ENCODE peak calls at places on chromosomes 2 and 18, in nine cellular contexts. K is heart right ventricle, J is Peyer's patch, L is brain microvascular endothelial cell, H is lower lobe of right lung, A is fibroblast of lung, G is bronchial epithelial cell, M is thoracic aorta, T is IMR-90. I is an unnamed sample. For H3K27me3, the result is how much of the 10 kb centered on the place peaks cover.

GRCh38 chr2:237863102-237863511 is 3.7 kb downstream of the RAMP1 start:
- DNase-seq in L (no peak), H (no peak), K (no peak), G (no peak), A (no peak), J (no peak), M (no peak), T (no peak), I (peak)

GRCh38 chr2:237998530-237998929 is 31.7 kb downstream of the UBE2F start:
- DNase-seq in K (no peak), T (peak), J (no peak), L (peak), G (no peak), M (no peak), H (no peak), A (peak), I (no peak)

GRCh38 chr2:186052930-186053329 is 314.3 kb downstream of the FSIP2 start:
- DNase-seq in M (no peak), L (no peak), J (no peak), K (no peak), A (no peak), T (no peak), G (no peak), H (no peak), I (no peak)

GRCh38 chr2:133666621-133667020 is 98.4 kb upstream of the NCKAP5 start:
- DNase-seq in H (no peak), K (no peak), M (no peak), T (peak), A (no peak), L (peak), J (no peak), G (peak), I (no peak)

GRCh38 chr18:26813043-26813442 is 52.5 kb downstream of the AQP4 start:
- DNase-seq in H (no peak), M (no peak), J (no peak), T (no peak), L (no peak), A (peak), G (peak), K (no peak), I (no peak)

GRCh38 chr2:165950438-165950837 is 3.1 kb downstream of the TTC21B start:
- DNase-seq in H (no peak), T (no peak), M (no peak), A (no peak), J (no peak), L (no peak), G (no peak), K (no peak), I (no peak)

GRCh38 chr2:217878865-217879595 is 123.8 kb downstream of the TNS1 start:
- DNase-seq in T (no peak), J (no peak), L (no peak), H (no peak), A (no peak), G (no peak), M (no peak), K (no peak), I (no peak)

GRCh38 chr18:68448736-68449135 is 266.2 kb downstream of the TMX3 start:
- DNase-seq in G (peak), L (peak), J (no peak), A (peak), K (no peak), T (peak), H (no peak), M (no peak), I (no peak)

GRCh38 chr2:137192366-137193315 is 427.3 kb downstream of the THSD7B start:
- DNase-seq in H (no peak), M (no peak), A (peak), L (peak), G (peak), T (no peak), K (no peak), J (no peak), I (no peak)

GRCh38 chr18:48600746-48601090 is 61.9 kb downstream of the CTIF start:
- DNase-seq in M (no peak), H (no peak), T (peak), L (peak), K (no peak), G (no peak), J (no peak), A (peak), I (no peak)

GRCh38 chr2:237711458-237712150 is 84.2 kb downstream of the LRRFIP1 start:
- DNase-seq in G (no peak), T (no peak), K (no peak), J (no peak), H (no peak), M (no peak), L (no peak), A (no peak), I (no peak)

GRCh38 chr2:20553580-20553979 is 97.3 kb downstream of the HS1BP3 start:
- DNase-seq in K (no peak), J (no peak), L (no peak), H (no peak), M (no peak), T (no peak), A (no peak), G (no peak), I (no peak)

GRCh38 chr2:67871696-67872320 is 191.0 kb downstream of the C1D start:
- DNase-seq in G (peak), K (no peak), M (peak), J (no peak), A (peak), T (peak), L (peak), H (no peak), I (no peak)

GRCh38 chr18:22314406-22314805 is 103.3 kb downstream of the CTAGE1 start:
- DNase-seq in T (peak), K (no peak), H (no peak), A (peak), J (no peak), L (peak), M (no peak), G (peak), I (no peak)

GRCh38 chr2:8541223-8541622 is 140.6 kb upstream of the ID2 start:
- DNase-seq in J (no peak), G (no peak), A (no peak), M (no peak), H (no peak), L (no peak), T (no peak), K (no peak), I (no peak)

GRCh38 chr2:178449700-178450573 is 1.0 kb downstream of the PRKRA start:
- DNase-seq in K (no peak), A (peak), H (no peak), G (no peak), M (no peak), T (peak), L (no peak), J (no peak), I (no peak)

GRCh38 chr2:121049141-121049540 is 235.9 kb downstream of the TFCP2L1 start:
- DNase-seq in H (no peak), T (no peak), K (no peak), A (no peak), L (no peak), G (no peak), J (no peak), M (no peak), I (no peak)

GRCh38 chr2:241728627-241729026 is 5.8 kb upstream of the D2HGDH start:
- DNase-seq in K (peak), T (no peak), A (no peak), H (peak), M (no peak), L (no peak), J (no peak), G (no peak), I (peak)

GRCh38 chr2:31770718-31771117 is 190.0 kb upstream of the SRD5A2 start:
- DNase-seq in A (no peak), M (no peak), L (no peak), J (no peak), H (no peak), G (no peak), T (no peak), K (no peak), I (no peak)

DNA sequence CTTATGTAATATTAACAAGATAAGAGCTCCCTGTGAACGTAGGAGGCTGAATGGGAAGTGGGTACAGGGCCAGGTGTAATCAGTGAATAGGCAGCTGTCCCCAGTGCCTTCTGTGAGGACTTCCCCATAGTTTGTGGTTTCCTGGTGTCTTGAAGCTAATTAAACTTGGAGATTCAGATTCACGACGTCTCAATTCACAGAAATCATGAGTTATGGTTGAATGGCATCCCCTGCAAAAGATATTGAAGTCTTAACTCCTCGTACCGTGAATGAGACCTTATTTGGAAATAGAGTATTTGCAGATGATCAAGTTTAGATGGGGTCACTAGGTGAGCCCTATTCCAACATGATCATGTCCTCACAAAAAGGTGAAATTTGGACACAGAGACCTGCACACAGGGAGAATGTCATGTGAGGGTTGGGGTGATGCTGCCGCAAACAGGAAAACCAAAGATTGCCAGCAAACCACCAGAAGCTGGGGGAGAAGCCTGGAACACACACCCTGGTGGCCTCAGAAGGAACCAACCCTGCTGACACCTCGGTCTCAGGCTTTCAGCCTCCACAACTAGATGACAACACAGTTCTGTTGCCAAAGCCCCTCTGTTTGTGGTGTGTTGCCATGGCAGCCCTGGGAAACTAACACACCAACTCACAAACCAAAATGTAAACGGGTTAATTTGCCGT is 13.2 kb downstream of the ARL4C start:
- DNase-seq in L (peak), H (peak), A (no peak), T (no peak), J (no peak), K (no peak), G (no peak), M (no peak), I (no peak)
- TF ChIP-seq CTCF in L (peak), H (peak), A (no peak), T (peak), J (peak), K (no peak), G (no peak), M (no peak), I (no peak)

GRCh38 chr2:207226243-207226642 is 60.5 kb upstream of the KLF7 start:
- DNase-seq in T (peak), J (no peak), M (no peak), G (peak), L (no peak), A (no peak), H (no peak), K (no peak), I (no peak)

GRCh38 chr2:207227062-207227748 is 61.5 kb upstream of the KLF7 start:
- DNase-seq in G (no peak), L (peak), M (no peak), T (peak), A (peak), H (peak), K (peak), J (no peak), I (peak)

GRCh38 chr2:207227749-207228145 is 62.0 kb upstream of the KLF7 start:
- DNase-seq in L (no peak), M (no peak), J (no peak), K (no peak), T (no peak), A (no peak), G (no peak), H (no peak), I (no peak)

GRCh38 chr2:207225773-207226172 is 60.0 kb upstream of the KLF7 start:
- DNase-seq in K (no peak), L (no peak), T (no peak), J (no peak), A (no peak), H (no peak), M (no peak), G (no peak), I (no peak)

DNA sequence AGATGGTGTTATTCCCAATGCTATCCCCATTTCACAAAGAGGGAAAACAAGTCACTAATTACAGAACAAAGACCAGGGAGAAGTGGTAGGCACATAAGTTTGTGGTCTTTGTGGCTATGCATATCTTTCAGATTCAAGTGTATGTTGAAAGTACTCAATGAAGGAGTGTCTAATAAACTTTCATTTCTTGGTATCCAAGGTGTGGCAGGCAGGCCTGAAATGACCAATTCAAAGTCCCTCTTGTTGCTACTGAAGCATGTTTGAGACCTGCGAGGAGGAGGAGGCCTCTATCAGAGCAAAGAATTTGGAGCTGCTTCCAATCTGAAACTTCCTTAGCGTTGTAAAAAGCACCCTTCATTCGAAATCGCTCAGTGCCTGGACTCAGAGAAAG is 60.9 kb upstream of the KLF7 start:
- DNase-seq in M (no peak), H (no peak), A (no peak), T (no peak), K (no peak), L (no peak), J (no peak), G (no peak), I (no peak)
- H3K4me3 ChIP-seq in M (peak), H (peak), A (no peak), T (no peak), K (peak), L (no peak), J (no peak), G (no peak), I (peak)

GRCh38 chr2:239239607-239240479 is 161.0 kb downstream of the HDAC4 start:
- DNase-seq in J (no peak), T (peak), H (no peak), G (no peak), K (no peak), L (no peak), A (no peak), M (no peak), I (no peak)

GRCh38 chr2:239238839-239239606 is 161.8 kb downstream of the HDAC4 start:
- DNase-seq in M (no peak), L (no peak), A (no peak), J (no peak), K (no peak), T (no peak), G (no peak), H (no peak), I (no peak)

GRCh38 chr2:239236808-239237205 is 164.0 kb downstream of the HDAC4 start:
- DNase-seq in T (no peak), H (no peak), G (no peak), M (no peak), J (no peak), L (no peak), A (no peak), K (no peak), I (no peak)

GRCh38 chr2:239240480-239240881 is 160.3 kb downstream of the HDAC4 start:
- DNase-seq in K (no peak), G (no peak), T (no peak), J (no peak), A (no peak), M (no peak), L (no peak), H (no peak), I (peak)

DNA sequence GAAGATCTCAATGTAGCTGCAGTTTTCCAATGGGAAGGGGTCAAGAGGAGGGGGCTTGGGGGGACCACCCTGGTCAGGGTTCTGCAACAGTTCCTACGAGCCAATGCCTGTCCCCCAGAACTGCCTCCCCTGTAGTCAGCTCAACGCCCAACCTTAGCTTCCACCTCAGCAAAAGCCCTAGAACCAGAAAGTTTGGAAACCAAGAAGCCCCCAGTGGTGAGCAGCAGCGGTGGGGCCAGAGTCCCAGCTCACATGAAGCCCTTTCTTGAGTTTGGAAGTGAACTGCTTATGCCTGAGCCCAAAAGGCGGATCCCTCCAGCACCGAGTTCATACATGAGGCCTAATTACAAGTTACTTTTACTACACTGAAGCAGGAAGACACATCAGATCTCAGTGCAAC is 162.4 kb downstream of the HDAC4 start:
- DNase-seq in L (no peak), A (no peak), M (no peak), G (no peak), K (no peak), J (no peak), T (no peak), H (no peak), I (no peak)
- H3K27me3 ChIP-seq in L (under half), A (under half), M (under half), G (under half), K (under half), J (under half), T (under half), H (under half), I (under half)

GRCh38 chr2:27442282-27442980 is at the start of gene KRTCAP3:
- DNase-seq in G (peak), J (peak), H (peak), A (no peak), L (no peak), M (no peak), T (no peak), K (peak), I (peak)
- TF ChIP-seq CTCF in G (no peak), J (no peak), H (peak), A (no peak), L (no peak), M (no peak), T (no peak), K (no peak), I (no peak)

GRCh38 chr18:10524507-10525425 is 1.1 kb upstream of the NAPG start:
- DNase-seq in T (peak), K (no peak), H (no peak), J (no peak), L (no peak), A (peak), G (peak), M (no peak), I (no peak)
- H3K4me3 ChIP-seq in T (peak), K (no peak), H (peak), J (peak), L (peak), A (no peak), G (no peak), M (peak), I (peak)

DNA sequence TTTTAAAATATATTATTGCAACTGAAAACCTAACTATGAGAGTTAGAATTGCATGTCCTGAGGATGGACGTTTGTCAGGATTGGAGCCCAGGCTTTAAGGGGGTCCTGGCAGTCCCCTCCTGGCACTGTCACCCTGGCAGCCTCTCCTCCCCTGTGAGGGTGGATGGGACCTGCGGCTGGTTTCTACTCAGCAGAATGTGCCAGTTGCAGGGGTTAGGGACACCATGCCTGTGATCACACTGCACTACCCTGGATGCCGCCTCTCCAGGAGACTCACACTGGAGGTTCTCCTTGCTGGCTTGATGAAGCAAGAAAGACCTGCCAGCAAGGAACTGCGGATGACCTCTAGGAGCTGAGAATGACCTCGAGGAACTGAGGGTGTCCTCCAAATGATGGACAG is 356.7 kb upstream of the MYT1L start:
- DNase-seq in L (no peak), G (no peak), M (no peak), K (no peak), A (no peak), J (peak), T (no peak), H (no peak), I (no peak)
- H3K27me3 ChIP-seq in L (under half), G (under half), M (under half), K (under half), A (under half), J (under half), T (under half), H (under half), I (under half)

DNA sequence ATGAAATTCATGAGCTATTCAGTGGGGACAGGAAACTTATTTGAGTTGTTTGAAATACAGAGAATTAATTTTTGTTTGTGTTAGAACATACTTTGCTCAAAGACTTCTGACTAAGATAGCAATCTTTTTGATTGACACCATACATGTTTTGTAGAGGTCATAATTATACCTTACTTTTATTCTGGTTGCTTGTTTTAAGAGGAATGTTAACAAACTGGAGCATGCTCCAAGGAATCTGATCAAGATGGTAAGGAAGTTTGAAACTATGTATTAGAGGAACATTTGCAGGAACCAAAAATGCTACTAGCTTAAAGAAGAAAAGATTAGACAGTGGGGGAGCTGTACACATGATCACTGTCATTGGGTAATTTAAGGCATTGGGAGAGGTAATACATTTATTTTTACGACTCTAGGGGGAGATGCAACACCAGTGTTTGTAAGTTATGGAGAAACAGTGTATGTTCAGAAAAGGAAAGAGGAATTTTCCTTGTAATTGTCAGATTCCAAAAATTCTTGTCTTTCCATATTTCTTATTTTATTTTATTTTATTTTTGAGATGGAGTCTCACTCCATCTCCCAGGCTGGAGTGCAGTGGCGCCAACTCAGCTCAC is 8.0 kb downstream of the AGFG1 start:
- DNase-seq in H (no peak), K (no peak), G (no peak), J (no peak), T (peak), A (no peak), M (no peak), L (no peak), I (no peak)
- TF ChIP-seq CTCF in H (peak), K (peak), G (peak), J (peak), T (peak), A (peak), M (peak), L (peak), I (peak)

GRCh38 chr2:213238753-213239591 is 45.3 kb upstream of the SPAG16 start:
- DNase-seq in J (no peak), T (peak), M (no peak), G (peak), K (no peak), A (peak), H (no peak), L (peak), I (no peak)
- H3K4me3 ChIP-seq in J (no peak), T (no peak), M (peak), G (no peak), K (no peak), A (no peak), H (no peak), L (no peak), I (no peak)

GRCh38 chr2:236172238-236172865 is 4.2 kb upstream of the GBX2 start:
- DNase-seq in L (no peak), K (no peak), T (no peak), M (no peak), H (no peak), J (no peak), G (no peak), A (no peak), I (no peak)

GRCh38 chr2:236174608-236175001 is 6.4 kb upstream of the GBX2 start:
- DNase-seq in T (no peak), M (no peak), J (no peak), A (no peak), L (no peak), H (no peak), K (no peak), G (no peak), I (no peak)

GRCh38 chr2:236171213-236172201 is 3.3 kb upstream of the GBX2 start:
- DNase-seq in T (no peak), L (no peak), G (no peak), A (no peak), H (no peak), K (no peak), J (no peak), M (no peak), I (no peak)

GRCh38 chr2:236173734-236174607 is 5.8 kb upstream of the GBX2 start:
- DNase-seq in L (no peak), J (no peak), M (no peak), T (no peak), K (no peak), A (no peak), H (no peak), G (no peak), I (no peak)

GRCh38 chr2:236172866-236173733 is 4.9 kb upstream of the GBX2 start:
- DNase-seq in H (no peak), A (no peak), T (no peak), K (no peak), M (no peak), G (no peak), J (no peak), L (no peak), I (no peak)
- H3K27me3 ChIP-seq in H (half or more), A (half or more), T (half or more), K (half or more), M (under half), G (half or more), J (half or more), L (under half), I (under half)